ENCODE peak calls at places on chromosomes 2 and 18, in five cellular contexts. B is SK-N-SH; V is CD4-positive, alpha-beta T cell; G is right cardiac atrium; P is fibroblast of lung. C is an unnamed sample.

GRCh38 chr2:119934319-119934718 is 78.6 kb upstream of the EPB41L5 start:
- DNase-seq in B (no peak), V (no peak), G (no peak), P (no peak), C (no peak)

GRCh38 chr2:240353944-240354343 is 81.5 kb upstream of the GPC1 start:
- DNase-seq in B (peak), V (no peak), G (no peak), P (no peak), C (no peak)

GRCh38 chr2:79887747-79888374 is 375.0 kb downstream of the CTNNA2 start:
- DNase-seq in B (peak), V (no peak), G (no peak), P (peak), C (no peak)

GRCh38 chr2:98216611-98217010 is 129.6 kb downstream of the VWA3B start:
- DNase-seq in B (no peak), V (no peak), G (no peak), P (no peak), C (no peak)

GRCh38 chr18:46071615-46071893 is 506 bp downstream of the PSTPIP2 start:
- DNase-seq in B (no peak), V (no peak), G (no peak), P (no peak), C (no peak)

GRCh38 chr18:3806656-3807055 is 356.7 kb downstream of the TGIF1 start:
- DNase-seq in B (no peak), V (no peak), G (no peak), P (no peak), C (no peak)

GRCh38 chr18:5107990-5108389 is 89.1 kb downstream of the AKAIN1 start:
- DNase-seq in B (no peak), V (no peak), G (no peak), P (no peak), C (no peak)

GRCh38 chr2:25833566-25833965 is 44.7 kb downstream of the ASXL2 start:
- DNase-seq in B (no peak), V (no peak), G (peak), P (no peak), C (no peak)

GRCh38 chr2:185074156-185074555 is 475.8 kb downstream of the ZNF804A start:
- DNase-seq in B (no peak), V (no peak), G (no peak), P (no peak), C (no peak)

GRCh38 chr2:129741165-129741564 is 238.3 kb upstream of the RAB6C start:
- DNase-seq in B (no peak), V (no peak), G (no peak), P (no peak), C (no peak)

GRCh38 chr2:131058905-131059304 is 34.4 kb downstream of the FAM168B start:
- DNase-seq in B (no peak), V (no peak), G (no peak), P (no peak), C (no peak)

GRCh38 chr2:33366473-33366872 is 110.0 kb upstream of the RASGRP3 start:
- DNase-seq in B (no peak), V (no peak), G (peak), P (no peak), C (no peak)

GRCh38 chr2:122193622-122194021 is 438.2 kb downstream of the TSN start:
- DNase-seq in B (no peak), V (no peak), G (no peak), P (peak), C (no peak)

GRCh38 chr18:10514082-10514481 is 11.7 kb upstream of the NAPG start:
- DNase-seq in B (no peak), V (no peak), G (no peak), P (no peak), C (no peak)

GRCh38 chr2:172100080-172101007 is 2.4 kb downstream of the DLX2 start:
- DNase-seq in B (peak), V (no peak), G (no peak), P (no peak), C (no peak)

GRCh38 chr2:218983971-218984238 is 1.1 kb downstream of the FEV start:
- DNase-seq in B (no peak), V (no peak), G (no peak), P (no peak), C (no peak)

GRCh38 chr2:216700088-216700567 is 4.8 kb upstream of the IGFBP5 start:
- DNase-seq in B (peak), V (no peak), G (no peak), P (peak), C (no peak)

GRCh38 chr2:121128741-121129659 is 156.0 kb downstream of the TFCP2L1 start:
- DNase-seq in B (no peak), V (no peak), G (peak), P (peak), C (no peak)

GRCh38 chr2:118084483-118085089 is 3.7 kb upstream of the INSIG2 start:
- DNase-seq in B (no peak), V (no peak), G (no peak), P (no peak), C (peak)

GRCh38 chr18:74255022-74255658 is 36.6 kb downstream of the CYB5A start:
- DNase-seq in B (no peak), V (no peak), G (no peak), P (peak), C (no peak)

GRCh38 chr2:48601349-48601748 is 16.3 kb upstream of the GTF2A1L start:
- DNase-seq in B (no peak), V (no peak), G (no peak), P (peak), C (no peak)

GRCh38 chr18:48607049-48607984 is 68.5 kb downstream of the CTIF start:
- DNase-seq in B (no peak), V (no peak), G (peak), P (peak), C (no peak)

GRCh38 chr2:32706815-32707214 is 79.0 kb downstream of the TTC27 start:
- DNase-seq in B (no peak), V (no peak), G (no peak), P (no peak), C (no peak)

GRCh38 chr18:30682667-30683066 is 359.9 kb downstream of the DSC3 start:
- DNase-seq in B (no peak), V (no peak), G (no peak), P (peak), C (no peak)

GRCh38 chr2:9158786-9159779 is 47.5 kb upstream of the ASAP2 start:
- DNase-seq in B (no peak), V (no peak), G (no peak), P (no peak), C (no peak)

GRCh38 chr2:37851828-37852584 is 73.1 kb upstream of the RMDN2 start:
- DNase-seq in B (no peak), V (no peak), G (no peak), P (no peak), C (no peak)

GRCh38 chr2:233688341-233688740 is 4.3 kb upstream of the UGT1A6 start:
- DNase-seq in B (no peak), V (no peak), G (no peak), P (no peak), C (no peak)

GRCh38 chr2:767440-767839 is 90.2 kb upstream of the TMEM18 start:
- DNase-seq in B (no peak), V (no peak), G (no peak), P (no peak), C (no peak)

GRCh38 chr2:147657086-147658000 is 187.5 kb upstream of the ACVR2A start:
- DNase-seq in B (no peak), V (no peak), G (no peak), P (no peak), C (no peak)

GRCh38 chr2:145159676-145160075 is 639.8 kb upstream of the ZEB2 start:
- DNase-seq in B (no peak), V (no peak), G (no peak), P (peak), C (no peak)

GRCh38 chr18:49845629-49846252 is 32.4 kb upstream of the ACAA2 start:
- DNase-seq in B (peak), V (no peak), G (no peak), P (no peak), C (no peak)

GRCh38 chr2:109242222-109242653 is 113.2 kb downstream of the SH3RF3 start:
- DNase-seq in B (no peak), V (no peak), G (peak), P (no peak), C (no peak)
- H3K27ac ChIP-seq in B (peak), V (no peak), G (peak), P (peak), C (peak)

GRCh38 chr2:179802483-179802882 is 58.9 kb downstream of the ZNF385B start:
- DNase-seq in B (no peak), V (no peak), G (no peak), P (no peak), C (no peak)

GRCh38 chr2:179800776-179801175 is 60.6 kb downstream of the ZNF385B start:
- DNase-seq in B (no peak), V (no peak), G (no peak), P (no peak), C (no peak)

GRCh38 chr2:179809606-179810005 is 51.8 kb downstream of the ZNF385B start:
- DNase-seq in B (no peak), V (no peak), G (no peak), P (no peak), C (no peak)

DNA sequence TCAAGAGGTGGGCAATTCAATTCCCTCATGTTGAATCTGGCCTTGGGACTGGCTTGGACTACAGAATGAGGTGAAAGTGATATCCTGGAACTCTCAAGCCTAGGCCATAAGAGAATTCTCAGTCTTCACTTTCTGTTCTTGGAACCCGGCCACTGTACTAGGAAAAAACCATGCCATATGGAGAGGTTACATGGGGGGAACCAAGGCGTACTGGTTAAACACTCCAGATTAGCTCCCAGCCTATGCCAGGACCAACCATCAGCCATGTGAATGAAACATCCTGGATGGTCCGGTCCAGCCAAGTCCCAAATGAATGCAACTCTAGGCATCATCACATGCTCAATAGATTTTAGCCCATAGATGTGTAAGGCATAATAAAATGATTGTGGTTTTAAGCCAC is 56.4 kb downstream of the ZNF385B start:
- DNase-seq in B (no peak), V (no peak), G (no peak), P (no peak), C (no peak)
- H3K27ac ChIP-seq in B (no peak), V (no peak), G (no peak), P (no peak), C (no peak)

DNA sequence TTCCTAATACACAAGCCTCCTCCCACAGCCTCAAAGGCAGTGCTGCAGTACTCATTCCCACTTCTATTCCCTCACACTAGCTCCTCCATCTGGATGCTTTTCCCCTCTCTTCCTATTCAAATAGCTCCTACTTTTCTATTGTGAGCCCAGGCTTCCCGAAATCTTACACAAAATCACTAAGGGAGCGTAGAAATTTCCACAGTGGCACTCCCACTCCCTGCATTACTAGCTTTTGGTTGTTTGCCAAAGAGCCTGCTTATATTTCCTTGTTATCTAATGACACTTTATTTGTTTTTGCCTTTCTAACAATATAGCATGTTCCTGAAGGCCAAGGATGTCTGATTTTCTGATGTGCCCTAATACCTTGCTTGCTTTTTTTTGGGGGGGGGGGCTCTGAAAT is 10.9 kb downstream of the EPAS1 start:
- DNase-seq in B (no peak), V (no peak), G (no peak), P (no peak), C (no peak)
- H3K27ac ChIP-seq in B (no peak), V (no peak), G (peak), P (no peak), C (peak)

GRCh38 chr2:200081221-200081620 is 125.8 kb downstream of the MAIP1 start:
- DNase-seq in B (no peak), V (no peak), G (no peak), P (no peak), C (no peak)

GRCh38 chr2:200077210-200077650 is 121.8 kb downstream of the MAIP1 start:
- DNase-seq in B (no peak), V (no peak), G (no peak), P (peak), C (no peak)

GRCh38 chr2:200079356-200079755 is 124.0 kb downstream of the MAIP1 start:
- DNase-seq in B (no peak), V (no peak), G (no peak), P (no peak), C (no peak)

DNA sequence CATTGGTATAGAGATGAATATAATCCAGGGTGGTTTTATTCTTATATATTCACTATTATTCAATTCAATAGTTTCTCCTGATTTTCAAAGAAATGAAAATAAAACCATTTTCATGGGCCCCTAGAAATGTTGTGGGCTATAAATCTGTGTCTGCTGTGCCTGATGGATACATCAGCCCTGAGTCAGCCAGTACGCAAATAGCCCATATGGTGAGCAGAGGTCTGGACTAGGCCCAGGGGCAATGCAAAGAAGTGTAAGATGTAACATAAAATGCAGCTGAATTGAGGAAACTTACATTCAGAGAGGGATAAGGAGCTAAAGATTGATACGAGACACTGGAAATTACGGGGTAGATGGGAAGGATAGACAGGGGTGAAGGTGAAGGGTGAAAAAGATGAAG is 122.5 kb downstream of the MAIP1 start:
- DNase-seq in B (peak), V (no peak), G (no peak), P (peak), C (no peak)
- H3K27ac ChIP-seq in B (no peak), V (no peak), G (no peak), P (no peak), C (no peak)

DNA sequence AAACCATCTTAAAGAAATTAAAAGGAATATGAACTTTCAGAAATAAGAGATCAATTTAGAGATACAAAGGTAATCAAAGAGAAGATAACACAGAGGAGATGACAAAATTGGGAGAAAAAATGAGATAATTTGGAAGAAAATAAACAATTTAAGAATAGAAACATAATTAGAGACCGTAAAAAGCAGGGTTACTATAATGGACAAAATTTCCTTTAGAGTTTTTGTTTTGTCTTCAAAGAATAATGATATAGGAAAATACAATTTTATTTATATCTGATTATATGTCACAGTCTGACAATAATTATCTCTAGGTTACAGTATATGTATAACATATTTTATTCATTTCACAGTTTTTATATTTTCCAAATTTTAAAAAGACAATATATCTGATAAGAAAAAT is 716.4 kb upstream of the ZNF804A start:
- DNase-seq in B (no peak), V (no peak), G (no peak), P (no peak), C (no peak)
- H3K27ac ChIP-seq in B (no peak), V (no peak), G (no peak), P (no peak), C (no peak)

GRCh38 chr18:61697306-61697909 is 195.4 kb downstream of the RNF152 start:
- DNase-seq in B (no peak), V (no peak), G (no peak), P (no peak), C (no peak)
- H3K27ac ChIP-seq in B (no peak), V (no peak), G (no peak), P (no peak), C (no peak)

DNA sequence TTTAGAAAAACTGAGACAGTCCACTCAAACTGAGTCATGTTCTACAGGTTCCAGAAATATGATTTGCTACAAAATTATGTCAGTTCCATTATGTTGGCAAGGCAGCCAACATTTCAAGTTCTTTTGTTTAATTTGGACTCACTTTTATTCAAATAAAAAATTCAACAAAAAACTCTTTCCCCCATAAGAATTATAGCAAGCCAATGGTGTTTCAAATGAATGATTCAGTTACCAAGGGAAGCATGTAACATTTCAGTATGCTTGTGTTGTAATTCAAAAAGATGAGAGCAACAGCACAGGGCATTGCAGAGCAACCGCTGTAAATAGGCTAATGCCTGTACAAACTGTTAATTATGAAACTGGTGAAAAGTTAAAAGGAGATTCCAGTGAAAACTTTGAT is 140.8 kb downstream of the FIGN start:
- DNase-seq in B (no peak), V (no peak), G (no peak), P (peak), C (no peak)
- H3K27ac ChIP-seq in B (no peak), V (no peak), G (no peak), P (no peak), C (no peak)

GRCh38 chr2:109647636-109648035 is 33.5 kb downstream of the SOWAHC start:
- DNase-seq in B (no peak), V (no peak), G (no peak), P (no peak), C (no peak)
- H3K27ac ChIP-seq in B (no peak), V (no peak), G (no peak), P (no peak), C (no peak)

GRCh38 chr2:170740660-170741059 is 25.5 kb downstream of the SP5 start:
- DNase-seq in B (no peak), V (no peak), G (no peak), P (no peak), C (no peak)

GRCh38 chr2:170739048-170739447 is 23.9 kb downstream of the SP5 start:
- DNase-seq in B (no peak), V (no peak), G (no peak), P (peak), C (no peak)

GRCh38 chr2:170737821-170738220 is 22.7 kb downstream of the SP5 start:
- DNase-seq in B (no peak), V (no peak), G (no peak), P (no peak), C (no peak)

GRCh38 chr2:170737406-170737805 is 22.3 kb downstream of the SP5 start:
- DNase-seq in B (no peak), V (no peak), G (no peak), P (no peak), C (no peak)

GRCh38 chr2:170739507-170740046 is 24.4 kb downstream of the SP5 start:
- DNase-seq in B (no peak), V (no peak), G (no peak), P (no peak), C (no peak)
- H3K27ac ChIP-seq in B (no peak), V (no peak), G (no peak), P (no peak), C (no peak)

C was measured in caudate nucleus.